ENCODE peak calls at places on chromosomes 1 and 21, in four cellular contexts. C, O, P and S are unnamed samples.

GRCh38 chr1:91781371-91781825 is 104.6 kb downstream of the TGFBR3 start:
- DNase-seq in P (no peak), O (peak), C (no peak), S (peak)

GRCh38 chr1:174114788-174115448 is 44.4 kb upstream of the RABGAP1L start:
- DNase-seq in P (no peak), C (no peak), O (peak), S (peak)

GRCh38 chr1:205477121-205477758 is 21.4 kb upstream of the BLACAT1 start:
- DNase-seq in P (no peak), O (no peak), C (no peak), S (no peak)

GRCh38 chr21:29022141-29022540 is 2.3 kb upstream of the USP16 start:
- DNase-seq in C (no peak), P (no peak), O (no peak), S (no peak)

GRCh38 chr1:6235302-6235680 is 473 bp downstream of the ICMT start:
- DNase-seq in P (no peak), O (no peak), C (no peak), S (no peak)

GRCh38 chr1:223256034-223256433 is 107.9 kb downstream of the SUSD4 start:
- DNase-seq in C (no peak), O (no peak), P (no peak), S (no peak)

GRCh38 chr1:15703562-15703961 is 19.4 kb downstream of the PLEKHM2 start:
- DNase-seq in C (no peak), P (no peak), O (peak), S (peak)

GRCh38 chr1:157367091-157367739 is 185.1 kb downstream of the FCRL5 start:
- DNase-seq in O (no peak), P (no peak), C (no peak), S (no peak)

GRCh38 chr1:54487571-54488050 is 60.4 kb upstream of the ACOT11 start:
- DNase-seq in C (no peak), O (no peak), P (no peak), S (no peak)

GRCh38 chr1:167683641-167684502 is 37.9 kb upstream of the MPZL1 start:
- DNase-seq in P (no peak), O (peak), C (no peak), S (no peak)

GRCh38 chr1:176033879-176034278 is 173.2 kb downstream of the COP1 start:
- DNase-seq in O (peak), C (no peak), P (no peak), S (no peak)

GRCh38 chr1:25697426-25698220 is 81.0 kb downstream of the MAN1C1 start:
- DNase-seq in C (no peak), P (no peak), O (no peak), S (no peak)

GRCh38 chr1:104921552-104921951 is 1171.9 kb downstream of the AMY1C start:
- DNase-seq in C (no peak), P (no peak), O (no peak), S (peak)